ENCODE peak calls at places on chromosomes 12 and 14, in nine cellular contexts. W is mesenchymal stem cell; O is activated T-helper 1 cell treated with anti-CD3 and anti-CD28 coated beads, Interleukin-2, amount 50 U/mL, for 16 hours; H is activated B cell treated with CpG ODN at 0.5 μM for 24 hours; J is CD8-positive, alpha-beta T cell; Y is GM23338; C is kidney glomerular epithelial cell; E is activated naive CD4-positive, alpha-beta T cell treated with Interleukin-2 at 50 U/mL for 16 hours; K is T-helper 1 cell. M is an unnamed sample.

GRCh38 chr12:98727196-98727595 is 82.1 kb downstream of the APAF1 start:
- DNase-seq in W (no peak), O (no peak), H (no peak), J (no peak), Y (no peak), C (no peak), E (no peak), K (no peak), M (no peak)

GRCh38 chr12:40222247-40222646 is 2.5 kb upstream of the LRRK2 start:
- DNase-seq in W (no peak), O (no peak), H (no peak), J (no peak), Y (no peak), C (no peak), E (no peak), K (no peak), M (no peak)

GRCh38 chr14:59435987-59436386 is 29.2 kb downstream of the GPR135 start:
- DNase-seq in W (no peak), O (no peak), H (no peak), J (no peak), Y (no peak), C (no peak), E (no peak), K (no peak), M (no peak)

GRCh38 chr14:29755311-29756052 is 172.2 kb downstream of the PRKD1 start:
- DNase-seq in W (no peak), O (no peak), H (no peak), J (no peak), Y (no peak), C (no peak), E (no peak), K (no peak), M (peak)

GRCh38 chr12:110200124-110200417 is 75.9 kb downstream of the IFT81 start:
- DNase-seq in W (peak), O (no peak), H (no peak), J (no peak), Y (no peak), C (no peak), E (no peak), K (no peak), M (peak)

GRCh38 chr14:52583544-52583943 is 30.9 kb downstream of the GPR137C start:
- DNase-seq in W (no peak), O (no peak), H (no peak), J (no peak), Y (no peak), C (no peak), E (no peak), K (no peak), M (peak)

GRCh38 chr12:110744176-110744575 is 1.5 kb upstream of the PPP1CC start:
- DNase-seq in W (no peak), O (no peak), H (no peak), J (no peak), Y (no peak), C (peak), E (no peak), K (no peak), M (peak)

GRCh38 chr12:105561981-105562726 is 231.7 kb downstream of the C12orf75 start:
- DNase-seq in W (peak), O (no peak), H (no peak), J (no peak), Y (peak), C (peak), E (no peak), K (no peak), M (peak)

GRCh38 chr12:52953181-52953841 is 4.4 kb downstream of the KRT18 start:
- DNase-seq in W (no peak), O (no peak), H (no peak), J (no peak), Y (no peak), C (no peak), E (no peak), K (no peak), M (no peak)

M was measured in fibroblast of lung.